ENCODE peak calls at places on chromosome 15, in ten cellular contexts. C, W, L, R, A, M, B, U, E and T are unnamed samples.

GRCh38 chr15:95826831-95827230 is 503.7 kb upstream of the NR2F2 start:
- DNase-seq in C (no peak), W (no peak), L (no peak), R (no peak), A (no peak), M (no peak), B (peak), U (no peak), E (no peak), T (no peak)

GRCh38 chr15:90496791-90497190 is 32.9 kb upstream of the CRTC3 start:
- DNase-seq in C (no peak), W (no peak), L (no peak), R (no peak), A (peak), M (peak), B (no peak), U (no peak), E (no peak), T (peak)

GRCh38 chr15:40052604-40053003 is 13.6 kb upstream of the SRP14 start:
- DNase-seq in C (no peak), W (no peak), L (no peak), R (no peak), A (no peak), M (no peak), B (no peak), U (peak), E (peak), T (no peak)

GRCh38 chr15:77135181-77135580 is 64.3 kb upstream of the TSPAN3 start:
- DNase-seq in C (no peak), W (no peak), L (no peak), R (no peak), A (no peak), M (no peak), B (no peak), U (no peak), E (no peak), T (no peak)

GRCh38 chr15:45287400-45287799 is 35.4 kb downstream of the SLC28A2 start:
- DNase-seq in C (no peak), W (no peak), L (no peak), R (no peak), A (no peak), M (no peak), B (no peak), U (no peak), E (no peak), T (no peak)

GRCh38 chr15:35696767-35697231 is 150.8 kb upstream of the DPH6 start:
- DNase-seq in C (no peak), W (peak), L (no peak), R (peak), A (peak), M (peak), B (peak), U (no peak), E (no peak), T (peak)

GRCh38 chr15:66803182-66803729 is 101.2 kb downstream of the SMAD6 start:
- DNase-seq in C (no peak), W (peak), L (peak), R (peak), A (peak), M (peak), B (peak), U (peak), E (no peak), T (peak)

GRCh38 chr15:56871180-56871579 is 47.3 kb upstream of the TCF12 start:
- DNase-seq in C (no peak), W (no peak), L (no peak), R (peak), A (peak), M (peak), B (peak), U (no peak), E (no peak), T (peak)

GRCh38 chr15:31347067-31347975 is 20.7 kb downstream of the KLF13 start:
- DNase-seq in C (peak), W (no peak), L (no peak), R (no peak), A (no peak), M (no peak), B (no peak), U (no peak), E (peak), T (no peak)

GRCh38 chr15:25059698-25060471 is 105.1 kb downstream of the SNRPN start:
- DNase-seq in C (no peak), W (peak), L (peak), R (no peak), A (no peak), M (no peak), B (no peak), U (no peak), E (peak), T (no peak)

DNA sequence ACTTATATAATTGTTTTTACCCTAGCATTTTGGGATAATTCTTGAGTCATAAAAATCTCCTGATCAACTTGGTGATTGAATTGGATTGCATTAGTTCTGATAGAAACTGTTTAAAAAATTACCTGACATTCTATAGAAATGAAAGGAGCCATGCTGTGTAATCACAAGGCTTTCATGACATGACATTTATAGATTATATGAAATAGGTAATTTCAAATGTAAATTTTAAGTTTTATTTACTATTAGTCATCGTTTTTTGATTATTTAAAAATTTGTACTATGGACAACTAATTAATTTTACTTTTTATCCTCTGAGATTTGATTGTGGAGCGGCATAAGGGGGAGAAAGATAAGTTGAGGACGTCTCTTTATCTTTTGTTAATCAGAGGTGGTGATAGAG is 12.3 kb upstream of the CHD2 start:
- DNase-seq in C (no peak), W (no peak), L (no peak), R (no peak), A (no peak), M (no peak), B (no peak), U (no peak), E (no peak), T (no peak)
- H3K4me3 ChIP-seq in C (no peak), W (no peak), L (no peak), R (no peak), A (peak), M (no peak), B (peak), U (no peak), E (no peak), T (peak)

GRCh38 chr15:62952969-62953368 is 89.6 kb upstream of the TPM1 start:
- DNase-seq in C (no peak), W (no peak), L (no peak), R (no peak), A (no peak), M (no peak), B (no peak), U (no peak), E (peak), T (no peak)
- TF ChIP-seq CTCF in C (no peak), W (no peak), L (no peak), R (no peak), A (no peak), M (no peak), B (no peak), U (no peak), E (no peak), T (no peak)

DNA sequence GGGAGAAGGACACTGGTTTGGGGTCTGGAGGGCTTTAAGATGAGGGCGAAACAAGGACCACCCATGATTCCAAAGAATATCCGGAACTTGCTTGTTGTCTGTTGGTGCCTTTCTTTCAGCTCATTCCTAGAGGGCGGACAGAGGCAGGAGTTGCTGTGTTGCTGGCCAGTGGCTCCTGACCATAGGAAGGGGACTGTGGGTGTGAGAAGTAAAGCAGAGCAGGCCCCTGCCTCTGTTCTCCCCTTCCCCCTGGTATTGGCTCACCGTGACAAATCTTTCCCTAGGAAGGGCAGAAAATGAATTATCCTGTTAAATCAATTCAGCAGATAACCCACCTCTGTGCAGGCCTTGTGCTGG is 89.1 kb downstream of the LIPC start:
- DNase-seq in C (no peak), W (no peak), L (no peak), R (no peak), A (no peak), M (no peak), B (no peak), U (no peak), E (no peak), T (no peak)
- H3K4me3 ChIP-seq in C (no peak), W (no peak), L (no peak), R (no peak), A (no peak), M (no peak), B (no peak), U (no peak), E (no peak), T (no peak)

GRCh38 chr15:81869161-81869928 is 176.5 kb downstream of the MEX3B start:
- DNase-seq in C (no peak), W (no peak), L (no peak), R (no peak), A (no peak), M (no peak), B (no peak), U (no peak), E (no peak), T (no peak)

GRCh38 chr15:81863157-81863556 is 182.7 kb downstream of the MEX3B start:
- DNase-seq in C (no peak), W (no peak), L (no peak), R (peak), A (no peak), M (peak), B (peak), U (no peak), E (no peak), T (no peak)

GRCh38 chr15:81865850-81866537 is 179.8 kb downstream of the MEX3B start:
- DNase-seq in C (peak), W (no peak), L (no peak), R (no peak), A (no peak), M (no peak), B (no peak), U (no peak), E (no peak), T (no peak)
- TF ChIP-seq CTCF in C (peak), W (no peak), L (no peak), R (no peak), A (no peak), M (no peak), B (no peak), U (no peak), E (no peak), T (no peak)

DNA sequence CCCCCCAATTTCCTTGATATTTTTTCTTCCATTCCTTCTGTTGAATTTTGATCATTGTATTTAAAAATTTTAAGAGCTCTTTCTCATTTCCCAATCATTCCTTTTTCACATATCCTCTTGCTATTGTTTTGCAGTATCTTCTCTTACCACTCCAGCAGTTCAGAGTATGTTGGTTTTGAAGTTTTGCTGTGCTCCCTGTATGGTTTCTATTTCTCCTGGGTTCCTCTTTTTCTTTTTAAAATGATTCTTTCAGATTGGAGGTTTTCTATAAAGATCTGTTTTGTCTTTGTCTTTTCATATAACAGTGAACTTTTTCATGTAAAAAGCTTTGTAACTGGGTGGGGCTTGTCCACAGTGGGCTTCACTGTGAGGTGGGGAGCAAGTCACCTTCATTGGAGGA is 12.8 kb downstream of the USP3 start:
- DNase-seq in C (no peak), W (no peak), L (no peak), R (no peak), A (no peak), M (no peak), B (no peak), U (no peak), E (no peak), T (no peak)
- H3K4me3 ChIP-seq in C (no peak), W (no peak), L (no peak), R (no peak), A (no peak), M (no peak), B (no peak), U (no peak), E (no peak), T (no peak)

GRCh38 chr15:75452968-75453702 is 1.6 kb upstream of the SIN3A start:
- DNase-seq in C (peak), W (peak), L (peak), R (peak), A (peak), M (peak), B (peak), U (peak), E (peak), T (peak)
- TF ChIP-seq CTCF in C (peak), W (no peak), L (no peak), R (peak), A (no peak), M (peak), B (no peak), U (no peak), E (no peak), T (no peak)

DNA sequence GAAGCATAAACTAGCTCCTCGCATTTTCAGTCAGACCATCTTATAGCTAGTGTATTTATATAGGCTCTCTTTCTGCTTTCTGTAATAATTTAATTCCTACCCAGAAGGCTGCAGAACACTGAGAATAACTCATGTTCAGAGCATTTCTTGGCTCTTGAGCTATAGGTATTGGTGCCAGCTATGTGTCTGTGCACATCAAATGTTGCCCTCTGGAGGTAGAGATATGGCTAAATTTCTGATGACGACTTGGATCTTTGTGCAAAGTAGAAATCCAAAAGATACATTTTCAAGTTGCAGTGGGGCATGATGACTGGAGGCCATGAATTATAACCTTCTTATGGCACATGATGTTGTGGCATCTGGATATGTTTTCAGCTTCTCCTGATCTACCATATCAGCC is 336.2 kb upstream of the TPM1 start:
- DNase-seq in C (peak), W (no peak), L (no peak), R (peak), A (peak), M (no peak), B (peak), U (no peak), E (no peak), T (peak)
- H3K4me3 ChIP-seq in C (no peak), W (no peak), L (no peak), R (no peak), A (no peak), M (no peak), B (no peak), U (no peak), E (no peak), T (no peak)